ENCODE peak calls at places on chromosomes 6 and 20, in nine cellular contexts. B, E, X, K, F, I, N, C and G are unnamed samples.

GRCh38 chr20:57243480-57244220 is 22.8 kb downstream of the BMP7 start:
- DNase-seq in F (no peak), X (no peak), B (no peak), I (no peak), C (no peak), K (no peak), N (no peak), E (no peak), G (no peak)

GRCh38 chr20:34269996-34270627 is 28.9 kb downstream of the ASIP start:
- DNase-seq in X (no peak), N (peak; percentile 40), F (no peak), K (no peak), E (no peak), B (peak; percentile 21), C (no peak), I (no peak), G (no peak)

GRCh38 chr6:39882567-39882953 is 51.7 kb downstream of the MOCS1 start:
- DNase-seq in C (peak; percentile 90), F (no peak), N (peak; percentile 76), E (peak; percentile 58), K (no peak), B (peak; percentile 51), X (peak; percentile 68), I (no peak), G (no peak)

GRCh38 chr20:17479041-17479657 is 52.0 kb downstream of the BFSP1 start:
- DNase-seq in B (no peak), K (no peak), N (no peak), I (no peak), E (no peak), F (no peak), C (no peak), X (peak; percentile 4), G (no peak)

GRCh38 chr6:158467923-158468322 is 92.0 kb upstream of the TMEM181 start:
- DNase-seq in E (no peak), B (no peak), X (no peak), K (no peak), N (no peak), C (no peak), F (no peak), I (no peak), G (no peak)

GRCh38 chr6:4224082-4224978 is 89.0 kb upstream of the ECI2 start:
- DNase-seq in C (no peak), I (no peak), K (no peak), N (peak; percentile 32), B (no peak), E (no peak), X (no peak), F (no peak), G (no peak)

GRCh38 chr6:73050706-73051105 is 174.6 kb downstream of the KHDC1L start:
- DNase-seq in E (no peak), X (no peak), B (no peak), F (no peak), C (no peak), I (no peak), K (no peak), N (peak; percentile 59), G (no peak)

GRCh38 chr20:24134284-24134683 is 145.7 kb upstream of the GGTLC1 start:
- DNase-seq in E (no peak), K (no peak), C (no peak), I (no peak), X (no peak), N (no peak), B (no peak), F (no peak), G (no peak)

GRCh38 chr20:49167811-49168507 is 20.2 kb downstream of the STAU1 start:
- DNase-seq in C (no peak), X (no peak), N (peak; percentile 70), B (no peak), F (no peak), I (no peak), E (no peak), K (no peak), G (no peak)

GRCh38 chr20:34385464-34385863 is 22.4 kb downstream of the ITCH start:
- DNase-seq in X (no peak), I (no peak), E (no peak), N (no peak), C (no peak), B (no peak), K (no peak), F (no peak), G (no peak)

GRCh38 chr6:157173756-157174155 is 149.6 kb downstream of the TMEM242 start:
- DNase-seq in B (no peak), K (no peak), X (no peak), C (no peak), I (no peak), N (peak; percentile 55), E (no peak), F (no peak), G (no peak)

GRCh38 chr6:145155873-145156782 is 579.2 kb downstream of the EPM2A start:
- DNase-seq in X (no peak), E (no peak), N (peak; percentile 32), C (no peak), K (no peak), I (no peak), F (no peak), B (no peak), G (no peak)

GRCh38 chr6:112501705-112502104 is 154.6 kb downstream of the RFPL4B start:
- DNase-seq in K (no peak), F (no peak), C (no peak), B (peak; percentile 19), I (no peak), N (no peak), E (peak; percentile 12), X (no peak), G (no peak)

GRCh38 chr6:163414367-163415175 is at the start of gene QKI:
- DNase-seq in C (peak; percentile 93), K (peak; percentile 96), B (peak; percentile 88), I (peak; percentile 77), F (peak; percentile 11), X (no peak), E (peak; percentile 90), N (peak; percentile 86), G (peak; percentile 72)

GRCh38 chr6:163413054-163413344 is 1.5 kb upstream of the QKI start:
- DNase-seq in C (no peak), X (no peak), N (no peak), F (no peak), B (no peak), E (no peak), I (no peak), K (no peak), G (no peak)

GRCh38 chr6:163414117-163414366 is 476 bp upstream of the QKI start:
- DNase-seq in C (no peak), K (peak; percentile 90), N (no peak), X (no peak), B (no peak), F (no peak), E (no peak), I (no peak), G (no peak)

GRCh38 chr6:163413345-163414116 is 987 bp upstream of the QKI start:
- DNase-seq in N (peak; percentile 96), E (peak; percentile 88), X (peak; percentile 89), F (peak; percentile 24), B (peak; percentile 88), C (peak; percentile 96), K (peak; percentile 95), I (peak; percentile 86), G (peak; percentile 87)

GRCh38 chr6:163412345-163412744 is 2.2 kb upstream of the QKI start:
- DNase-seq in E (no peak), K (no peak), F (no peak), C (no peak), I (no peak), B (no peak), X (no peak), N (peak; percentile 22), G (no peak)
- H3K4me3 ChIP-seq in E (peak overlapping the region; percentile 100), K (peak overlapping the region; percentile 68), F (peak overlapping the region; percentile 96), C (peak overlapping the region; percentile 87), I (peak overlapping the region; percentile 82), B (peak overlapping the region; percentile 91), X (peak overlapping the region; percentile 93), N (peak overlapping the region; percentile 80), G (no peak overlapping the region)

GRCh38 chr6:148986608-148987007 is 239.8 kb downstream of the UST start:
- DNase-seq in I (no peak), F (no peak), B (no peak), E (no peak), X (no peak), N (no peak), C (no peak), K (no peak), G (no peak)

GRCh38 chr6:148987982-148988381 is 241.2 kb downstream of the UST start:
- DNase-seq in I (no peak), N (no peak), K (no peak), C (no peak), F (no peak), X (no peak), E (no peak), B (no peak), G (no peak)

GRCh38 chr6:148989585-148989984 is 242.8 kb downstream of the UST start:
- DNase-seq in I (no peak), N (no peak), K (no peak), E (no peak), X (no peak), C (no peak), F (no peak), B (no peak), G (no peak)

GRCh38 chr6:148985499-148985898 is 238.7 kb downstream of the UST start:
- DNase-seq in F (no peak), N (no peak), E (no peak), K (no peak), B (no peak), X (no peak), C (no peak), I (no peak), G (no peak)

GRCh38 chr6:148990427-148990826 is 243.6 kb downstream of the UST start:
- DNase-seq in F (no peak), N (no peak), C (no peak), X (no peak), K (no peak), B (no peak), E (no peak), I (no peak), G (no peak)
- H3K27ac ChIP-seq in F (no peak overlapping the region), N (no peak overlapping the region), C (no peak overlapping the region), X (no peak overlapping the region), K (no peak overlapping the region), B (no peak overlapping the region), E (no peak overlapping the region), I (no peak overlapping the region), G (no peak overlapping the region)

GRCh38 chr6:141562801-141563763 is 569.6 kb upstream of the GJE1 start:
- DNase-seq in F (no peak), B (peak; percentile 21), N (peak; percentile 87), K (no peak), C (peak; percentile 52), I (peak; percentile 44), X (no peak), E (peak; percentile 58), G (peak; percentile 40)
- H3K4me3 ChIP-seq in F (peak overlapping the region; percentile 31), B (peak overlapping the region; percentile 55), N (peak overlapping the region; percentile 52), K (peak overlapping the region; percentile 24), C (no peak overlapping the region), I (peak overlapping the region; percentile 78), X (peak overlapping the region; percentile 41), E (peak overlapping the region; percentile 62), G (peak overlapping the region; percentile 48)

DNA sequence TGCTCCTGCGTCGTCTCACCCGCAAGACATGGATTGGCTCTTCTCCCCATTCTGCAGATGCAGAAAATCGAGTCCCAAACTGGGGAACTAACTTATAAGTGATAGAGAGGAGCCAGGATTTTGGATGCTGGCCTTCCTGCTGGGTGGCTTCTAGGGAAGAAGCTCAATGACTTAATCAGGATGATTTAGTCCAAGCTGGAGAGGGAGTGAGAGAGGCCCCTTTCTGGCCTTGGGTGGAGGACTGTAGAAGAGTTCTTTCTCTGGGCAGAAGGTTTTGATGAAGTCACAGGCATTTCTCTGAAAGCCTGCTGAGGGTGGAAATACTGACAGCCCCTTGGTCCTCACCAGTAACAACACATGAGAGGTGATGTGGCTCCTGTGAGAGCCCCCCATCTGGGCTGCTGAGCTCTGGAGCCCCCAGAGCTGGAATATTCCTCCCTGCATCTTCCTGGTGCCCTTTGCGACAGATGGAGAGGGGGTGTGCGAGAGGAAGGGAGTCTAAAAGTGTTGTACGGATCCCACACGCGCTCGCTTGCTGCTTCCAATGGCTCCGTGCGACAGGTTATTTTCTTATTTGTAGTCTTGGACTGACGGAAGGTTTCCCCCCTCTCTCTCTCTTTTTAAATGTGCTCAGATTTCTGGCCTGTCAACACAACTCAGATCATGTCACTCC is 3.4 kb downstream of the SIRPA start:
- DNase-seq in X (no peak), C (no peak), I (no peak), K (no peak), E (peak; percentile 41), F (no peak), B (no peak), N (peak; percentile 61), G (no peak)
- H3K27ac ChIP-seq in X (peak overlapping the region; percentile 96), C (no peak overlapping the region), I (no peak overlapping the region), K (peak overlapping the region; percentile 84), E (peak overlapping the region; percentile 65), F (peak overlapping the region; percentile 95), B (peak overlapping the region; percentile 76), N (peak overlapping the region; percentile 61), G (no peak overlapping the region)